ENCODE peak calls at places on chromosomes 2 and 18, in nine cellular contexts. G, T, B, Q, O, E, C, Y and I are unnamed samples.

GRCh38 chr2:218645126-218645525 is 14.3 kb downstream of the ZNF142 start:
- DNase-seq in G (peak), T (no peak), B (no peak), Q (peak), O (peak), E (no peak), C (peak), Y (no peak), I (no peak)

GRCh38 chr2:162261032-162261945 is 18.0 kb upstream of the FAP start:
- DNase-seq in G (no peak), T (peak), B (no peak), Q (peak), O (peak), E (no peak), C (peak), Y (no peak), I (peak)

GRCh38 chr2:178478102-178478441 is 328 bp downstream of the FKBP7 start:
- DNase-seq in G (peak), T (peak), B (no peak), Q (peak), O (no peak), E (peak), C (peak), Y (no peak), I (no peak)

GRCh38 chr2:17426708-17427107 is 91.5 kb downstream of the RAD51AP2 start:
- DNase-seq in G (no peak), T (no peak), B (no peak), Q (no peak), O (no peak), E (no peak), C (no peak), Y (no peak), I (no peak)

GRCh38 chr2:240412211-240412830 is 23.1 kb upstream of the GPC1 start:
- DNase-seq in G (no peak), T (no peak), B (peak), Q (no peak), O (no peak), E (peak), C (no peak), Y (peak), I (no peak)

GRCh38 chr2:239285071-239285931 is 115.5 kb downstream of the HDAC4 start:
- DNase-seq in G (no peak), T (peak), B (peak), Q (no peak), O (no peak), E (no peak), C (no peak), Y (no peak), I (no peak)

GRCh38 chr2:239602290-239603282 is 201.8 kb upstream of the HDAC4 start:
- DNase-seq in G (no peak), T (no peak), B (peak), Q (no peak), O (no peak), E (no peak), C (no peak), Y (peak), I (no peak)

GRCh38 chr2:63078852-63079606 is 28.4 kb downstream of the OTX1 start:
- DNase-seq in G (no peak), T (peak), B (no peak), Q (no peak), O (no peak), E (no peak), C (no peak), Y (no peak), I (no peak)

GRCh38 chr2:234536218-234536989 is 39.5 kb upstream of the ARL4C start:
- DNase-seq in G (no peak), T (no peak), B (no peak), Q (no peak), O (no peak), E (no peak), C (no peak), Y (no peak), I (no peak)

GRCh38 chr18:58507881-58508280 is 121.0 kb downstream of the ALPK2 start:
- DNase-seq in G (no peak), T (no peak), B (no peak), Q (no peak), O (no peak), E (no peak), C (no peak), Y (no peak), I (no peak)

GRCh38 chr2:224004105-224004715 is 34.9 kb downstream of the SERPINE2 start:
- DNase-seq in G (no peak), T (no peak), B (no peak), Q (peak), O (no peak), E (no peak), C (no peak), Y (no peak), I (no peak)

GRCh38 chr2:95356821-95357700 is 45.4 kb upstream of the FAHD2A start:
- DNase-seq in G (no peak), T (no peak), B (peak), Q (no peak), O (no peak), E (no peak), C (no peak), Y (peak), I (no peak)

GRCh38 chr18:80042785-80043184 is 8.6 kb downstream of the RBFA start:
- DNase-seq in G (no peak), T (no peak), B (no peak), Q (no peak), O (no peak), E (no peak), C (no peak), Y (no peak), I (no peak)

GRCh38 chr18:77858331-77858730 is 608.7 kb downstream of the GALR1 start:
- DNase-seq in G (no peak), T (no peak), B (no peak), Q (no peak), O (no peak), E (peak), C (no peak), Y (no peak), I (no peak)

GRCh38 chr2:99617811-99618210 is 128.0 kb upstream of the REV1 start:
- DNase-seq in G (no peak), T (no peak), B (no peak), Q (no peak), O (no peak), E (no peak), C (no peak), Y (no peak), I (no peak)

GRCh38 chr2:143936758-143937562 is 583.0 kb downstream of the ZEB2 start:
- DNase-seq in G (peak), T (peak), B (no peak), Q (peak), O (no peak), E (peak), C (peak), Y (peak), I (no peak)

GRCh38 chr2:5798083-5798482 is 105.9 kb downstream of the SOX11 start:
- DNase-seq in G (no peak), T (no peak), B (no peak), Q (no peak), O (peak), E (no peak), C (peak), Y (no peak), I (no peak)

GRCh38 chr18:47175283-47175894 is 775 bp downstream of the IER3IP1 start:
- DNase-seq in G (no peak), T (no peak), B (no peak), Q (peak), O (no peak), E (peak), C (no peak), Y (no peak), I (no peak)

GRCh38 chr2:43605079-43605655 is 9.3 kb upstream of the THADA start:
- DNase-seq in G (peak), T (peak), B (no peak), Q (peak), O (peak), E (peak), C (peak), Y (no peak), I (peak)

GRCh38 chr2:3630631-3631030 is 27.4 kb upstream of the ALLC start:
- DNase-seq in G (no peak), T (no peak), B (no peak), Q (no peak), O (no peak), E (no peak), C (no peak), Y (peak), I (no peak)

GRCh38 chr2:119028327-119029174 is 86.6 kb downstream of the MARCO start:
- DNase-seq in G (peak), T (peak), B (no peak), Q (peak), O (peak), E (peak), C (peak), Y (no peak), I (no peak)

GRCh38 chr18:47150824-47151366 is 595 bp upstream of the HDHD2 start:
- DNase-seq in G (no peak), T (no peak), B (no peak), Q (no peak), O (no peak), E (peak), C (no peak), Y (no peak), I (no peak)

GRCh38 chr2:69382547-69382946 is 4.5 kb downstream of the GFPT1 start:
- DNase-seq in G (no peak), T (no peak), B (no peak), Q (no peak), O (no peak), E (no peak), C (no peak), Y (no peak), I (no peak)

GRCh38 chr2:239360008-239360407 is 40.8 kb downstream of the HDAC4 start:
- DNase-seq in G (no peak), T (no peak), B (peak), Q (no peak), O (no peak), E (no peak), C (no peak), Y (no peak), I (no peak)

GRCh38 chr18:26461405-26461804 is 86.9 kb downstream of the KCTD1 start:
- DNase-seq in G (no peak), T (no peak), B (no peak), Q (no peak), O (no peak), E (no peak), C (no peak), Y (no peak), I (no peak)

GRCh38 chr2:10135296-10136089 is 13.0 kb downstream of the RRM2 start:
- DNase-seq in G (no peak), T (no peak), B (no peak), Q (peak), O (peak), E (no peak), C (peak), Y (no peak), I (no peak)

GRCh38 chr18:2304378-2305175 is 266.7 kb downstream of the METTL4 start:
- DNase-seq in G (no peak), T (no peak), B (no peak), Q (peak), O (peak), E (no peak), C (peak), Y (no peak), I (no peak)

DNA sequence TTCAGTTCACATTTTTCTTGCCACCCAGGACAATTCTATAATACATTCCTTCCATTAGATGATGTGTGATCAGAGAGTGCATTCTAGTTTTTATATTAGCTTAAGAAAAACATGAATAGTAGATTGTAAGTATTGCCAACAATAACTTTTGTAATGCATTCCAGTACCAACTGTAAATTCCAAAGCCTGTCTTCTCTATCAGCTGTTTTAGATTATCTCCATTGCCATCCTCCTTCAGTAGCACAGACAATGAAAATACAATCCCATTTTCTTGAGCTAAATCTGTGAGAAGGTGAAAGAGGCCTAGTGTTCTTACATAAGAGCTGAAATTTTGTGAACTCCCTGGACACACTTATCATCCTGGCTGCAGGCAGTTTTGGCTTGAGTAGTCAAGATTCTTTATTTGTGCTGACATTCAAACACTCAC is 103.9 kb downstream of the CCBE1 start:
- DNase-seq in G (no peak), T (no peak), B (no peak), Q (peak), O (peak), E (no peak), C (peak), Y (no peak), I (peak)
- TF ChIP-seq CTCF in G (no peak), T (no peak), B (peak), Q (no peak), O (no peak), E (no peak), C (no peak), Y (no peak), I (no peak)

DNA sequence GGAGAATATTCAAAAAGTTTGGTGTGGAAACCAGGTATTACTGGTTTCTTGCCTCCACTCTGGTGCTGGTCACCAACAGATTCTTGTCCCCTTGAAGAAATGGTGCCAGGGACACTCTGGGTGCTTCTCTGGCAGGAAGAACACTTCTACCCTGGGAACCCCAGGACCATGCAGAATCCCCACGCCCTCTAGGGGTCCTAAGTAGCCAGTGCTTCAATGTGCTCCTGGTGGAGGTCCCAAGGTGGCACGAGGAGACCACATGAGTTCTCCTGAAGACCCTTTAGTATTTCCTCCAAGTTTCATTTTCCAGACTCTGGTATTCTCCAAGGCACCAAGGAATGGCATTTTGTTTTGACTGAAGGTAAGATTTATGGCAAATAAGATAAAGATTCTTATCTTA is 380.6 kb downstream of the TSN start:
- DNase-seq in G (no peak), T (peak), B (no peak), Q (no peak), O (no peak), E (peak), C (peak), Y (no peak), I (no peak)
- TF ChIP-seq CTCF in G (peak), T (peak), B (peak), Q (peak), O (no peak), E (peak), C (peak), Y (peak), I (peak)

GRCh38 chr2:190853659-190854386 is 26.8 kb upstream of the GLS start:
- DNase-seq in G (no peak), T (peak), B (no peak), Q (peak), O (no peak), E (no peak), C (no peak), Y (no peak), I (no peak)

GRCh38 chr2:190856985-190857384 is 23.6 kb upstream of the GLS start:
- DNase-seq in G (no peak), T (no peak), B (no peak), Q (no peak), O (no peak), E (no peak), C (no peak), Y (no peak), I (no peak)

GRCh38 chr2:190858817-190859216 is 21.8 kb upstream of the GLS start:
- DNase-seq in G (no peak), T (no peak), B (no peak), Q (peak), O (peak), E (no peak), C (peak), Y (no peak), I (no peak)

GRCh38 chr2:190854726-190855125 is 25.9 kb upstream of the GLS start:
- DNase-seq in G (no peak), T (no peak), B (no peak), Q (no peak), O (no peak), E (no peak), C (no peak), Y (no peak), I (no peak)

GRCh38 chr2:190855245-190855644 is 25.4 kb upstream of the GLS start:
- DNase-seq in G (no peak), T (no peak), B (no peak), Q (no peak), O (no peak), E (no peak), C (no peak), Y (no peak), I (no peak)
- TF ChIP-seq CTCF in G (no peak), T (no peak), B (no peak), Q (no peak), O (no peak), E (no peak), C (no peak), Y (no peak), I (no peak)

GRCh38 chr2:238015705-238016104 is 45.1 kb upstream of the SCLY start:
- DNase-seq in G (no peak), T (no peak), B (no peak), Q (no peak), O (no peak), E (no peak), C (no peak), Y (no peak), I (no peak)
- TF ChIP-seq CTCF in G (no peak), T (peak), B (peak), Q (peak), O (peak), E (no peak), C (no peak), Y (no peak), I (peak)

DNA sequence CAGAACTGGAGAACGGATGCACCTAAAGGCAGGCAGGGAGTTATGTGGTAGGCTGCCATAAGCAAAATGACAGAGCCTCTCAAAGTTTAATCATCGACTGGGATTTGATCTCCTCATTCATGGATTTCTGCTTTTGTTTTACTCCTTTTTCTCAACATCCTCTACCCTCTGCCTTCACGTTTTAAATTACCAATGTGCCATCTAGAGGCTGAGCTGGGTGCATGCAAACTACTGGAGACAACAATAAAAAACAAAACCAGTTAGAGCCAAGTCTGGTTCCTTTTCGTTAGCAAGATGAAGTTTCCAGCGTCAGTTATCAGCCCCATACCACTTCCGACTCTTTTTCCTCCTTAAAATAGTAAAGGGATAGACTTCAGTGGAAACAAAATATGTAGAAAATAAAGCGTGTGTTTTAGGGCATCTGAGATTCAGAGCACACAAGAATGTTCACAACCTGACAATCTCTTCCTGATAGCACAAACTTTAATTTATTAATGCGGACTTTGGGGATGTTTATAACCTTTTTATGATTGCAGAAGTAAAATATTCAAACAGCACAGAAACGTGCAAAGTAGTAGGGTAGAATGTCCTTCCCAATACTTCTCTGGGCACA is 117.0 kb downstream of the LAMA1 start:
- DNase-seq in G (peak), T (no peak), B (no peak), Q (peak), O (peak), E (no peak), C (peak), Y (no peak), I (peak)
- TF ChIP-seq CTCF in G (peak), T (peak), B (peak), Q (peak), O (peak), E (peak), C (peak), Y (peak), I (peak)